ENCODE peak calls at places on chromosomes 3 and 15, in seven cellular contexts. One of them, this sample, is unnamed.

GRCh38 chr15:22883196-22883595 is 44.7 kb downstream of the NIPA2 start:
- DNase-seq in HepG2: no peak
- DNase-seq in K562: no peak
- DNase-seq in GM12878: no peak
- DNase-seq in A549: no peak
- DNase-seq in suprapubic skin: no peak
- DNase-seq in transverse colon: no peak
- DNase-seq in this sample: no peak

GRCh38 chr3:77320514-77320913 is 280.6 kb downstream of the ROBO2 start:
- DNase-seq in GM12878: no peak
- DNase-seq in A549: peak
- DNase-seq in suprapubic skin: no peak
- DNase-seq in HepG2: peak
- DNase-seq in transverse colon: no peak
- DNase-seq in K562: peak
- DNase-seq in this sample: no peak

GRCh38 chr15:71136159-71137137 is 21.2 kb downstream of the THSD4 start:
- DNase-seq in transverse colon: no peak
- DNase-seq in suprapubic skin: no peak
- DNase-seq in GM12878: no peak
- DNase-seq in HepG2: no peak
- DNase-seq in A549: peak
- DNase-seq in K562: no peak
- DNase-seq in this sample: no peak

GRCh38 chr15:64386291-64386690 is 1.3 kb upstream of the TRIP4 start:
- DNase-seq in K562: no peak
- DNase-seq in transverse colon: no peak
- DNase-seq in HepG2: no peak
- DNase-seq in A549: no peak
- DNase-seq in GM12878: no peak
- DNase-seq in suprapubic skin: no peak
- DNase-seq in this sample: no peak

GRCh38 chr3:52237659-52238172 is 1.2 kb downstream of the TWF2 start:
- DNase-seq in K562: peak
- DNase-seq in transverse colon: peak
- DNase-seq in suprapubic skin: peak
- DNase-seq in A549: peak
- DNase-seq in GM12878: no peak
- DNase-seq in HepG2: no peak
- DNase-seq in this sample: peak

GRCh38 chr15:79016527-79017170 is 71.8 kb upstream of the CTSH start:
- DNase-seq in A549: no peak
- DNase-seq in HepG2: no peak
- DNase-seq in GM12878: no peak
- DNase-seq in K562: no peak
- DNase-seq in suprapubic skin: no peak
- DNase-seq in transverse colon: no peak
- DNase-seq in this sample: no peak

GRCh38 chr3:10511809-10512494 is 6.6 kb upstream of the ATP2B2 start:
- DNase-seq in suprapubic skin: no peak
- DNase-seq in transverse colon: no peak
- DNase-seq in K562: no peak
- DNase-seq in A549: peak
- DNase-seq in HepG2: peak
- DNase-seq in GM12878: no peak
- DNase-seq in this sample: no peak

GRCh38 chr3:196135693-196136639 is 54.1 kb upstream of the TFRC start:
- DNase-seq in HepG2: no peak
- DNase-seq in transverse colon: no peak
- DNase-seq in K562: no peak
- DNase-seq in suprapubic skin: no peak
- DNase-seq in A549: no peak
- DNase-seq in GM12878: no peak
- DNase-seq in this sample: no peak

GRCh38 chr3:24981309-24981708 is 446.8 kb upstream of the RARB start:
- DNase-seq in K562: no peak
- DNase-seq in suprapubic skin: no peak
- DNase-seq in HepG2: no peak
- DNase-seq in GM12878: no peak
- DNase-seq in A549: no peak
- DNase-seq in transverse colon: no peak
- DNase-seq in this sample: no peak

GRCh38 chr3:41898631-41899030 is 63.3 kb downstream of the ULK4 start:
- DNase-seq in K562: no peak
- DNase-seq in GM12878: no peak
- DNase-seq in transverse colon: no peak
- DNase-seq in suprapubic skin: no peak
- DNase-seq in A549: no peak
- DNase-seq in HepG2: no peak
- DNase-seq in this sample: no peak

DNA sequence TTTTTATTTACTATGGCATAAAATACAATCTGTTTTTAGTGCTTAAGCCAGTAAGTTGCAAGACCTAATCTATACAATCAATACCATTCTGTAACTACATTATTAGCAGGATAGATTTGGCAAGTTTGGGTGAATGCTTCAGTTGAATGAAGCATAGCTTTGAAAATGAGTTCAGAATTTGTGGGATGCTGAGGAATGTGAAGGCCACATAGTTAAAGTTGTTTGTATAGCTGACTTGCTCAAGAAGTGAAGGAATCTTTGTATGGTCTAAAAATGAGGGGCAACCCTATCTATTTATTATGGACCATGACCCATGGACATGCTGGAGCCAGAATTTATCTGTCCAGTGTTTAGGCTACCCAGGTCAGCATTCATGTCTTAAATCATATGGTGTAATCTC is 58.5 kb downstream of the CRYBG3 start:
- DNase-seq in transverse colon: no peak
- DNase-seq in suprapubic skin: no peak
- DNase-seq in A549: no peak
- DNase-seq in GM12878: no peak
- DNase-seq in HepG2: peak
- DNase-seq in K562: no peak
- DNase-seq in this sample: no peak
- TF ChIP-seq EP300 in transverse colon: no peak
- TF ChIP-seq EP300 in suprapubic skin: no peak
- TF ChIP-seq EP300 in A549: no peak
- TF ChIP-seq EP300 in GM12878: no peak
- TF ChIP-seq EP300 in HepG2: no peak
- TF ChIP-seq EP300 in K562: no peak
- TF ChIP-seq EP300 in this sample: no peak

GRCh38 chr3:135374571-135374970 is 579.5 kb downstream of the EPHB1 start:
- DNase-seq in A549: no peak
- DNase-seq in HepG2: no peak
- DNase-seq in suprapubic skin: no peak
- DNase-seq in GM12878: no peak
- DNase-seq in transverse colon: no peak
- DNase-seq in K562: no peak
- DNase-seq in this sample: no peak
- TF ChIP-seq EP300 in A549: no peak
- TF ChIP-seq EP300 in HepG2: no peak
- TF ChIP-seq EP300 in suprapubic skin: no peak
- TF ChIP-seq EP300 in GM12878: no peak
- TF ChIP-seq EP300 in transverse colon: no peak
- TF ChIP-seq EP300 in K562: no peak
- TF ChIP-seq EP300 in this sample: no peak

GRCh38 chr15:88979674-88980073 is 66.5 kb upstream of the MFGE8 start:
- DNase-seq in suprapubic skin: no peak
- DNase-seq in GM12878: no peak
- DNase-seq in A549: no peak
- DNase-seq in K562: no peak
- DNase-seq in HepG2: no peak
- DNase-seq in transverse colon: no peak
- DNase-seq in this sample: no peak

GRCh38 chr15:88982304-88982945 is 69.2 kb upstream of the MFGE8 start:
- DNase-seq in GM12878: peak
- DNase-seq in suprapubic skin: no peak
- DNase-seq in K562: no peak
- DNase-seq in A549: peak
- DNase-seq in HepG2: no peak
- DNase-seq in transverse colon: peak
- DNase-seq in this sample: no peak

GRCh38 chr15:88982946-88983342 is 69.8 kb upstream of the MFGE8 start:
- DNase-seq in K562: no peak
- DNase-seq in suprapubic skin: no peak
- DNase-seq in transverse colon: no peak
- DNase-seq in HepG2: no peak
- DNase-seq in A549: no peak
- DNase-seq in GM12878: no peak
- DNase-seq in this sample: no peak

GRCh38 chr15:88980498-88980897 is 67.3 kb upstream of the MFGE8 start:
- DNase-seq in suprapubic skin: no peak
- DNase-seq in transverse colon: no peak
- DNase-seq in A549: no peak
- DNase-seq in K562: no peak
- DNase-seq in GM12878: no peak
- DNase-seq in HepG2: no peak
- DNase-seq in this sample: no peak

GRCh38 chr15:88981244-88982215 is 68.4 kb upstream of the MFGE8 start:
- DNase-seq in suprapubic skin: no peak
- DNase-seq in HepG2: no peak
- DNase-seq in GM12878: no peak
- DNase-seq in transverse colon: no peak
- DNase-seq in A549: peak
- DNase-seq in K562: no peak
- DNase-seq in this sample: no peak
- TF ChIP-seq EP300 in suprapubic skin: no peak
- TF ChIP-seq EP300 in HepG2: no peak
- TF ChIP-seq EP300 in GM12878: no peak
- TF ChIP-seq EP300 in transverse colon: no peak
- TF ChIP-seq EP300 in A549: peak
- TF ChIP-seq EP300 in K562: no peak
- TF ChIP-seq EP300 in this sample: no peak

GRCh38 chr3:6416049-6416661 is 444.8 kb upstream of the GRM7 start:
- DNase-seq in HepG2: no peak
- DNase-seq in suprapubic skin: no peak
- DNase-seq in transverse colon: no peak
- DNase-seq in GM12878: no peak
- DNase-seq in K562: no peak
- DNase-seq in A549: no peak
- DNase-seq in this sample: no peak
- TF ChIP-seq EP300 in HepG2: no peak
- TF ChIP-seq EP300 in suprapubic skin: no peak
- TF ChIP-seq EP300 in transverse colon: no peak
- TF ChIP-seq EP300 in GM12878: no peak
- TF ChIP-seq EP300 in K562: no peak
- TF ChIP-seq EP300 in A549: no peak
- TF ChIP-seq EP300 in this sample: no peak

GRCh38 chr3:123352134-123352554 is 96.7 kb downstream of the ADCY5 start:
- DNase-seq in transverse colon: no peak
- DNase-seq in A549: no peak
- DNase-seq in suprapubic skin: no peak
- DNase-seq in K562: no peak
- DNase-seq in HepG2: no peak
- DNase-seq in GM12878: no peak
- DNase-seq in this sample: no peak
- TF ChIP-seq EP300 in transverse colon: no peak
- TF ChIP-seq EP300 in A549: no peak
- TF ChIP-seq EP300 in suprapubic skin: no peak
- TF ChIP-seq EP300 in K562: no peak
- TF ChIP-seq EP300 in HepG2: no peak
- TF ChIP-seq EP300 in GM12878: no peak
- TF ChIP-seq EP300 in this sample: no peak

GRCh38 chr15:99604865-99605264 is 39.1 kb downstream of the MEF2A start:
- DNase-seq in suprapubic skin: no peak
- DNase-seq in transverse colon: no peak
- DNase-seq in GM12878: no peak
- DNase-seq in K562: no peak
- DNase-seq in A549: no peak
- DNase-seq in HepG2: no peak
- DNase-seq in this sample: no peak
- TF ChIP-seq EP300 in suprapubic skin: no peak
- TF ChIP-seq EP300 in transverse colon: no peak
- TF ChIP-seq EP300 in GM12878: no peak
- TF ChIP-seq EP300 in K562: no peak
- TF ChIP-seq EP300 in A549: no peak
- TF ChIP-seq EP300 in HepG2: no peak
- TF ChIP-seq EP300 in this sample: no peak

GRCh38 chr3:173001622-173002021 is 139.4 kb downstream of the SPATA16 start:
- DNase-seq in transverse colon: no peak
- DNase-seq in suprapubic skin: no peak
- DNase-seq in K562: no peak
- DNase-seq in A549: no peak
- DNase-seq in GM12878: no peak
- DNase-seq in HepG2: no peak
- DNase-seq in this sample: no peak
- TF ChIP-seq EP300 in transverse colon: no peak
- TF ChIP-seq EP300 in suprapubic skin: no peak
- TF ChIP-seq EP300 in K562: no peak
- TF ChIP-seq EP300 in A549: no peak
- TF ChIP-seq EP300 in GM12878: no peak
- TF ChIP-seq EP300 in HepG2: no peak
- TF ChIP-seq EP300 in this sample: no peak